ENCODE peak calls at places on chromosome 12, in six cellular contexts. E is T-cell; F is HEK293T; Y is central memory CD8-positive, alpha-beta T cell; H is glomerular endothelial cell; N is progenitor cell of endocrine pancreas. J is an unnamed sample.

GRCh38 chr12:80156306-80156705 is 57.0 kb downstream of the OTOGL start:
- DNase-seq in E (no peak), F (no peak), Y (no peak), H (no peak), N (no peak), J (no peak)

GRCh38 chr12:128848371-128848770 is 4.9 kb upstream of the GLT1D1 start:
- DNase-seq in E (no peak), F (no peak), Y (no peak), H (no peak), N (no peak), J (no peak)

GRCh38 chr12:87323369-87323768 is 705.8 kb downstream of the C12orf50 start:
- DNase-seq in E (no peak), F (no peak), Y (no peak), H (peak), N (no peak), J (peak)

GRCh38 chr12:14260011-14260993 is 105.2 kb upstream of the ATF7IP start:
- DNase-seq in E (peak), F (no peak), Y (no peak), H (no peak), N (peak), J (peak)

GRCh38 chr12:111437816-111438454 is 32.2 kb downstream of the SH2B3 start:
- DNase-seq in E (peak), F (no peak), Y (no peak), H (peak), N (no peak), J (no peak)

GRCh38 chr12:51270847-51271518 is 768 bp upstream of the SMAGP start:
- DNase-seq in E (no peak), F (no peak), Y (no peak), H (no peak), N (no peak), J (no peak)

GRCh38 chr12:19482551-19483109 is 43.3 kb downstream of the AEBP2 start:
- DNase-seq in E (peak), F (peak), Y (no peak), H (no peak), N (no peak), J (no peak)

GRCh38 chr12:795305-795704 is 42.9 kb downstream of the WNK1 start:
- DNase-seq in E (no peak), F (no peak), Y (no peak), H (no peak), N (no peak), J (no peak)

GRCh38 chr12:120394483-120395367 is 25.8 kb upstream of the MSI1 start:
- DNase-seq in E (no peak), F (no peak), Y (no peak), H (no peak), N (peak), J (no peak)

GRCh38 chr12:72511906-72512305 is 239.7 kb downstream of the TRHDE start:
- DNase-seq in E (no peak), F (no peak), Y (no peak), H (no peak), N (no peak), J (no peak)

GRCh38 chr12:93116632-93117031 is 187.5 kb upstream of the EEA1 start:
- DNase-seq in E (no peak), F (no peak), Y (no peak), H (no peak), N (no peak), J (no peak)

GRCh38 chr12:48183091-48183875 is at the start of gene CCDC184:
- DNase-seq in E (peak), F (peak), Y (peak), H (no peak), N (peak), J (peak)